ENCODE peak calls at places on chromosomes 5 and 9, in four cellular contexts. H is K562, X is endodermal cell, U is MM.1S. Q is an unnamed sample.

GRCh38 chr5:132102101-132102701 is 28.6 kb downstream of the CSF2 start:
- DNase-seq in H (no peak), X (peak; percentile 10), U (no peak), Q (no peak)

GRCh38 chr5:66517361-66517760 is 78.8 kb upstream of the MAST4 start:
- DNase-seq in H (no peak), X (no peak), U (no peak), Q (no peak)

GRCh38 chr9:89903076-89903475 is 298.3 kb downstream of the GADD45G start:
- DNase-seq in H (no peak), X (no peak), U (no peak), Q (no peak)

GRCh38 chr5:150692276-150692675 is 8.6 kb downstream of the RBM22 start:
- DNase-seq in H (no peak), X (no peak), U (no peak), Q (no peak)

GRCh38 chr9:105444130-105444529 is 3.7 kb upstream of the FSD1L start:
- DNase-seq in H (no peak), X (no peak), U (no peak), Q (no peak)

GRCh38 chr9:16611001-16611400 is 259.5 kb downstream of the BNC2 start:
- DNase-seq in H (no peak), X (no peak), U (no peak), Q (no peak)

GRCh38 chr9:104200456-104200994 is 106.4 kb downstream of the SMC2 start:
- DNase-seq in H (no peak), X (no peak), U (no peak), Q (no peak)

GRCh38 chr5:86951761-86952160 is 315.9 kb upstream of the RASA1 start:
- DNase-seq in H (no peak), X (no peak), U (no peak), Q (no peak)

GRCh38 chr5:109567374-109568044 is 122.2 kb upstream of the MAN2A1 start:
- DNase-seq in H (no peak), X (no peak), U (no peak), Q (no peak)

GRCh38 chr9:89712285-89712684 is 107.5 kb downstream of the GADD45G start:
- DNase-seq in H (no peak), X (peak; percentile 41), U (no peak), Q (no peak)

GRCh38 chr5:33091571-33092363 is 349.0 kb upstream of the TARS1 start:
- DNase-seq in H (no peak), X (no peak), U (no peak), Q (no peak)

GRCh38 chr9:4397917-4398316 is 92.4 kb upstream of the SLC1A1 start:
- DNase-seq in H (no peak), X (no peak), U (no peak), Q (no peak)

GRCh38 chr5:102866315-102866693 is 111.2 kb downstream of the PAM start:
- DNase-seq in H (no peak), X (no peak), U (no peak), Q (no peak)

GRCh38 chr5:39119404-39120051 is 45.3 kb upstream of the RICTOR start:
- DNase-seq in H (no peak), X (no peak), U (no peak), Q (no peak)

GRCh38 chr5:66255702-66256101 is 111.6 kb downstream of the SREK1 start:
- DNase-seq in H (no peak), X (no peak), U (no peak), Q (no peak)

GRCh38 chr9:27838876-27839275 is 265.6 kb upstream of the C9orf72 start:
- DNase-seq in H (no peak), X (no peak), U (no peak), Q (no peak)

GRCh38 chr5:105899726-105900125 is 1771.0 kb downstream of the EFNA5 start:
- DNase-seq in H (no peak), X (no peak), U (no peak), Q (no peak)

GRCh38 chr5:33558489-33558888 is 117.7 kb downstream of the TARS1 start:
- DNase-seq in H (no peak), X (no peak), U (no peak), Q (no peak)

GRCh38 chr5:154385236-154385512 is 60.6 kb upstream of the SAP30L start:
- DNase-seq in H (no peak), X (no peak), U (no peak), Q (no peak)

DNA sequence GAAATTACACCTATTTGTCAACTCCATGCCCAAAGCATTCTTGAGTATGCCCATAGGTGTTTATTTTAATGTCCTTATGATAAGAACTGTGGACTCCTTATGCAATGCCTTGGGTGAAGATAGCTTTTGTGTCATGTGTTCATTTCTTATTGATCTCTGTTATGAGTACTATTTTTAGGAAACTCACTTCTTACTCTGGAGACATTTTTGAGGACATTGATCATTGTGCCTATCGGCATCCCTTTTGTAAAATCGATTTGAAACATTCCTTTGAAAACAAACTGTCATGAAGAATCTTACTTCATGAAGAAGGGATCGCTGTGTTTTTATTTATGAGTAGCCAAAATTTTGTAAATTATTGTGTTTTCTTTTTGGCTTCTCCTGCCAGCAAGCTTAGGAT is 257.3 kb downstream of the NTRK2 start:
- DNase-seq in H (no peak), X (no peak), U (no peak), Q (no peak)
- H3K27ac ChIP-seq in H (no peak overlapping the region), X (no peak overlapping the region), U (no peak overlapping the region), Q (no peak overlapping the region)

DNA sequence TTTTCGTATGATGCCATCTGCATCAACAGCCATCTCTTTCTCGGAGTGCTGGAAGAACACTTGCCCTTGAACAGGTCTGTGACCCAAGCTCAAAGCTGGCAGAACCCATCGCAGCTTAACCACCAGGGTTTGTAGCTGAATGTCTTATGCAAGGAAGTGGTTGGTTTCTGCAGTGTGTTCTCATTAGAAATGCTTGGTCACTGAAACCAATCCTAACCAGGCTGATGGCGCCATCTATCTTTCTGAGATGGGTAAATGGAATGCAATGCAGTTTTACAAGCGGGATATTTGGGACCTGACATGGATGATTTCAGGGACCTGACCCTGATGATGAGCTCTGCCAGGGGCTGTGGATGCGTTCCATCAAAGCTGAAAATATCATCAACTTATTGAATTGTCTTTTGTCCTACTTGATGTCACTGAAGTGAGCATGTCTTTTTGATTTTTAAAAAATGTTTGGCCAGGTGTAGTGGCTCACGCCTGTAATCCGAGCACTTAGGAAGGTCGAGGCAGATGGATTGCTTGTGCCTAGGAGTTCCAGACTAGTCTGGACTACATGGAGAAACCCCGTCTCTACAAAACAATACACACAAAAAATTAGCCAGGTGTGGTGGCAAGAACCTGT is 28.7 kb downstream of the DMRT3 start:
- DNase-seq in H (peak; percentile 7), X (peak; percentile 68), U (peak; percentile 86), Q (peak; percentile 27)
- TF ChIP-seq CTCF in H (peak; percentile 49), X (peak; percentile 80), U (peak; percentile 85), Q (peak; percentile 30)

DNA sequence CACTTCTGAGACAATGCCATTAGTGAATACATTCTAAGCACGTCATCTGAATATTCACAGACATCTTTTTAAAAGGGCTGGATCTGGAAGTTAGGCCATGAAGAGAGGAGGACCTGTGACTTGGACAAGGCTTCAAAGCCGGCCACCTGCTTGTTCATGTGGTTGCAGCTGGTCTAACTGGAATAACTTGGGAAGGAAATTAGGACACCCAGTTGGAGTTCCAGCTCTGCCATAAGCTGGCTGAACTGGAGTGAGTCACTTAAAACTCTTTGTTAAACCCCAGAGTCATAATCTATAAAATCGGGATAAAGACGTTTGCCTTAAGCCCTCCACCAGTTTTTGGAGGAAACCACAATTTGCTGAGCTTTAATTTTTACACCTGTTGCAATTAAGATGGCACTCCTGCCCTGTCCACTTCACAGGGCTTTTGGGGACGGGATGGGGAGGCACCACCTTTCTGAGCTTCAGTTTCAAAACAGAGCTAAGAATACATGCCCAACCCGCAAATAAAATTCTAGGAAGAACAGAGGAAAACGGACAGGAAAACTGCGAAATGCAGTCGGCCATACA is 536 bp upstream of the STX17 start:
- DNase-seq in H (no peak), X (no peak), U (no peak), Q (peak; percentile 25)
- H3K9ac ChIP-seq in H (peak overlapping the region; percentile 51), X (peak overlapping the region; percentile 22), U (peak overlapping the region; percentile 32), Q (peak overlapping the region; percentile 64)

GRCh38 chr9:127928232-127929043 is 2.1 kb downstream of the PIP5KL1 start:
- DNase-seq in H (peak; percentile 46), X (peak; percentile 65), U (peak; percentile 57), Q (no peak)
- H3K27ac ChIP-seq in H (no peak overlapping the region), X (no peak overlapping the region), U (peak overlapping the region; percentile 62), Q (no peak overlapping the region)

GRCh38 chr9:128409998-128410397 is 10.7 kb upstream of the CERCAM start:
- DNase-seq in H (peak; percentile 33), X (peak; percentile 79), U (no peak), Q (no peak)
- TF ChIP-seq CTCF in H (peak; percentile 56), X (peak; percentile 64), U (peak; percentile 18), Q (no peak)